ENCODE peak calls at places on chromosome 3, in nine cellular contexts. One of them, this sample, is unnamed.

GRCh38 chr3:67804089-67804488 is 149.7 kb upstream of the SUCLG2 start:
- DNase-seq in esophagus squamous epithelium: no peak
- DNase-seq in BJ: no peak
- DNase-seq in body of pancreas: no peak
- DNase-seq in progenitor cell of endocrine pancreas: no peak
- DNase-seq in uterus: no peak
- DNase-seq in bronchial epithelial cell: no peak
- DNase-seq in LNCaP clone FGC: no peak
- DNase-seq in heart right ventricle: no peak
- DNase-seq in this sample: no peak

GRCh38 chr3:51796859-51797258 is 17.8 kb upstream of the IQCF6 start:
- DNase-seq in heart right ventricle: no peak
- DNase-seq in uterus: no peak
- DNase-seq in bronchial epithelial cell: peak
- DNase-seq in BJ: no peak
- DNase-seq in progenitor cell of endocrine pancreas: no peak
- DNase-seq in LNCaP clone FGC: no peak
- DNase-seq in esophagus squamous epithelium: no peak
- DNase-seq in body of pancreas: no peak
- DNase-seq in this sample: no peak

GRCh38 chr3:12073106-12073505 is 68.9 kb downstream of the SYN2 start:
- DNase-seq in BJ: no peak
- DNase-seq in LNCaP clone FGC: no peak
- DNase-seq in progenitor cell of endocrine pancreas: no peak
- DNase-seq in body of pancreas: no peak
- DNase-seq in bronchial epithelial cell: no peak
- DNase-seq in uterus: no peak
- DNase-seq in esophagus squamous epithelium: no peak
- DNase-seq in heart right ventricle: no peak
- DNase-seq in this sample: no peak

GRCh38 chr3:14148041-14148985 is 23.5 kb downstream of the TMEM43 start:
- DNase-seq in LNCaP clone FGC: no peak
- DNase-seq in heart right ventricle: no peak
- DNase-seq in body of pancreas: peak
- DNase-seq in bronchial epithelial cell: no peak
- DNase-seq in uterus: no peak
- DNase-seq in BJ: no peak
- DNase-seq in esophagus squamous epithelium: no peak
- DNase-seq in progenitor cell of endocrine pancreas: no peak
- DNase-seq in this sample: no peak

GRCh38 chr3:43344520-43344919 is 58.2 kb downstream of the SNRK start:
- DNase-seq in esophagus squamous epithelium: no peak
- DNase-seq in progenitor cell of endocrine pancreas: no peak
- DNase-seq in body of pancreas: no peak
- DNase-seq in BJ: no peak
- DNase-seq in LNCaP clone FGC: no peak
- DNase-seq in uterus: no peak
- DNase-seq in heart right ventricle: no peak
- DNase-seq in bronchial epithelial cell: no peak
- DNase-seq in this sample: no peak

GRCh38 chr3:45026957-45027356 is 854 bp downstream of the CLEC3B start:
- DNase-seq in uterus: peak
- DNase-seq in heart right ventricle: peak
- DNase-seq in bronchial epithelial cell: peak
- DNase-seq in body of pancreas: peak
- DNase-seq in esophagus squamous epithelium: no peak
- DNase-seq in LNCaP clone FGC: no peak
- DNase-seq in BJ: no peak
- DNase-seq in progenitor cell of endocrine pancreas: no peak
- DNase-seq in this sample: no peak

GRCh38 chr3:152539191-152539764 is 270.5 kb downstream of the MBNL1 start:
- DNase-seq in BJ: no peak
- DNase-seq in esophagus squamous epithelium: no peak
- DNase-seq in heart right ventricle: no peak
- DNase-seq in body of pancreas: no peak
- DNase-seq in LNCaP clone FGC: no peak
- DNase-seq in uterus: no peak
- DNase-seq in progenitor cell of endocrine pancreas: no peak
- DNase-seq in bronchial epithelial cell: peak
- DNase-seq in this sample: no peak

GRCh38 chr3:69282191-69282590 is 103.7 kb downstream of the FRMD4B start:
- DNase-seq in body of pancreas: no peak
- DNase-seq in progenitor cell of endocrine pancreas: no peak
- DNase-seq in heart right ventricle: no peak
- DNase-seq in bronchial epithelial cell: no peak
- DNase-seq in esophagus squamous epithelium: no peak
- DNase-seq in uterus: no peak
- DNase-seq in BJ: no peak
- DNase-seq in LNCaP clone FGC: peak
- DNase-seq in this sample: no peak

GRCh38 chr3:113441051-113441770 is at the start of gene CFAP44:
- DNase-seq in esophagus squamous epithelium: no peak
- DNase-seq in heart right ventricle: peak
- DNase-seq in progenitor cell of endocrine pancreas: peak
- DNase-seq in BJ: peak
- DNase-seq in LNCaP clone FGC: no peak
- DNase-seq in uterus: peak
- DNase-seq in body of pancreas: peak
- DNase-seq in bronchial epithelial cell: peak
- DNase-seq in this sample: no peak

GRCh38 chr3:153599685-153600084 is 437.7 kb downstream of the RAP2B start:
- DNase-seq in esophagus squamous epithelium: no peak
- DNase-seq in body of pancreas: peak
- DNase-seq in progenitor cell of endocrine pancreas: no peak
- DNase-seq in bronchial epithelial cell: peak
- DNase-seq in uterus: no peak
- DNase-seq in heart right ventricle: no peak
- DNase-seq in LNCaP clone FGC: no peak
- DNase-seq in BJ: peak
- DNase-seq in this sample: no peak

GRCh38 chr3:153591566-153592221 is 429.7 kb downstream of the RAP2B start:
- DNase-seq in body of pancreas: no peak
- DNase-seq in esophagus squamous epithelium: no peak
- DNase-seq in uterus: no peak
- DNase-seq in progenitor cell of endocrine pancreas: no peak
- DNase-seq in bronchial epithelial cell: no peak
- DNase-seq in BJ: no peak
- DNase-seq in LNCaP clone FGC: no peak
- DNase-seq in heart right ventricle: no peak
- DNase-seq in this sample: no peak

GRCh38 chr3:153596402-153596801 is 434.4 kb downstream of the RAP2B start:
- DNase-seq in progenitor cell of endocrine pancreas: no peak
- DNase-seq in esophagus squamous epithelium: no peak
- DNase-seq in bronchial epithelial cell: no peak
- DNase-seq in uterus: no peak
- DNase-seq in heart right ventricle: no peak
- DNase-seq in body of pancreas: no peak
- DNase-seq in LNCaP clone FGC: no peak
- DNase-seq in BJ: no peak
- DNase-seq in this sample: no peak

DNA sequence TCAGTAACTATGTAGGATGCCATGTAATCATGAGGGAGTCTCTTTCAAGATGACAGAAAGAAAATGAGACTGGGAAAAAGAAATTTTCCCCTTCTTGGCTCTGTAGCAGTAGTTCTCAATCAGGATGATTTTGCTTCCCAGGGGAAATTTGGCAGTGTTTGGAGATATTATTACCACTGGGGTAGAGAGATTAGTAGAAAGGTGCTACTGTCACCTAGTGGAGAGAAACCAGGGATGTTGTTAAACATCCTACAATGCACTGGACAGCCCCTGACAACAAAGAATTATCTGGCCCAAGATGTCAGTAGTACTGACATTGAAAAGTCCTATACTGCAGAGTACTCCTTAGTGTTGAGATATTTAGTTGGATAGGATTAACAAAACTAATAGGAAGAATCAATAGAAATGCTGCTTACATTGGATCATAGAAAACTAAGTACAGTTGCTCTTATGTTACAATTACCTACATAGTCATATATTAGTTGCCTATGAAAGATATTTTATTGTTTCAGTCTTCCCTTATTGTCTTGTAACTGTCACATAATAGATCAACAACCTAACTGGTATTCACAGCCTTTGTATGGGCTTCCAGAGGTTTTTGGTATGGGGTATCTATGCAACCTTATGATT is 433.3 kb downstream of the RAP2B start:
- DNase-seq in uterus: no peak
- DNase-seq in BJ: no peak
- DNase-seq in heart right ventricle: no peak
- DNase-seq in progenitor cell of endocrine pancreas: no peak
- DNase-seq in LNCaP clone FGC: peak
- DNase-seq in body of pancreas: no peak
- DNase-seq in bronchial epithelial cell: peak
- DNase-seq in esophagus squamous epithelium: no peak
- DNase-seq in this sample: no peak
- TF ChIP-seq CTCF in uterus: peak
- TF ChIP-seq CTCF in BJ: peak
- TF ChIP-seq CTCF in heart right ventricle: peak
- TF ChIP-seq CTCF in progenitor cell of endocrine pancreas: peak
- TF ChIP-seq CTCF in LNCaP clone FGC: peak
- TF ChIP-seq CTCF in body of pancreas: peak
- TF ChIP-seq CTCF in bronchial epithelial cell: peak
- TF ChIP-seq CTCF in esophagus squamous epithelium: peak
- TF ChIP-seq CTCF in this sample: peak

GRCh38 chr3:195889843-195890407 is 18.4 kb downstream of the TNK2 start:
- DNase-seq in BJ: no peak
- DNase-seq in heart right ventricle: no peak
- DNase-seq in body of pancreas: no peak
- DNase-seq in esophagus squamous epithelium: no peak
- DNase-seq in LNCaP clone FGC: no peak
- DNase-seq in uterus: no peak
- DNase-seq in bronchial epithelial cell: no peak
- DNase-seq in progenitor cell of endocrine pancreas: no peak
- DNase-seq in this sample: no peak
- TF ChIP-seq CTCF in BJ: no peak
- TF ChIP-seq CTCF in heart right ventricle: no peak
- TF ChIP-seq CTCF in body of pancreas: no peak
- TF ChIP-seq CTCF in esophagus squamous epithelium: no peak
- TF ChIP-seq CTCF in LNCaP clone FGC: no peak
- TF ChIP-seq CTCF in uterus: no peak
- TF ChIP-seq CTCF in bronchial epithelial cell: no peak
- TF ChIP-seq CTCF in progenitor cell of endocrine pancreas: no peak
- TF ChIP-seq CTCF in this sample: no peak

DNA sequence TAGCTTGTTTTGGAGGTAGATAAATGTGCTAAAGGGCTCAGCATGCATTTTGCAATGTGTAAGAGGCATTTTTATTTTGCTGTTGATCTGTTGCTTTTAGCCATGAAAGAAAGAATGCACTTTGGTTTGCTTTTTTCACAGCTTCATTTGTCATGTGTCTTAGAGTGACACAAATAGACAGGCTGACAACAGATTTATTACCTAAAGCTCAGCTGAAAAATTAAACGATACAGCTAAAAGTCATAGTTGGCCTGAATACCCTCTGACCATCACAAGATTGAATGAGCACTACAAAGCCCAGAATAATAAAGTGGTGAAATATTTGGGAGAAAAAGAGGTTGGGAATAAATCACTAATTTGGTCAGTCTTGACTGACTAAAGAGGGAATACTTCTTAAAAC is 723.1 kb downstream of the CADM2 start:
- DNase-seq in body of pancreas: no peak
- DNase-seq in uterus: no peak
- DNase-seq in BJ: no peak
- DNase-seq in progenitor cell of endocrine pancreas: no peak
- DNase-seq in esophagus squamous epithelium: no peak
- DNase-seq in bronchial epithelial cell: no peak
- DNase-seq in heart right ventricle: no peak
- DNase-seq in LNCaP clone FGC: no peak
- DNase-seq in this sample: no peak
- TF ChIP-seq CTCF in body of pancreas: no peak
- TF ChIP-seq CTCF in uterus: no peak
- TF ChIP-seq CTCF in BJ: no peak
- TF ChIP-seq CTCF in progenitor cell of endocrine pancreas: no peak
- TF ChIP-seq CTCF in esophagus squamous epithelium: no peak
- TF ChIP-seq CTCF in bronchial epithelial cell: no peak
- TF ChIP-seq CTCF in heart right ventricle: no peak
- TF ChIP-seq CTCF in LNCaP clone FGC: no peak
- TF ChIP-seq CTCF in this sample: no peak

GRCh38 chr3:57600195-57600594 is 3.1 kb upstream of the ARF4 start:
- DNase-seq in progenitor cell of endocrine pancreas: no peak
- DNase-seq in uterus: no peak
- DNase-seq in heart right ventricle: no peak
- DNase-seq in esophagus squamous epithelium: no peak
- DNase-seq in BJ: no peak
- DNase-seq in body of pancreas: no peak
- DNase-seq in bronchial epithelial cell: no peak
- DNase-seq in LNCaP clone FGC: no peak
- DNase-seq in this sample: no peak

GRCh38 chr3:57597973-57598351 is 818 bp upstream of the ARF4 start:
- DNase-seq in BJ: no peak
- DNase-seq in LNCaP clone FGC: no peak
- DNase-seq in progenitor cell of endocrine pancreas: no peak
- DNase-seq in uterus: no peak
- DNase-seq in heart right ventricle: no peak
- DNase-seq in bronchial epithelial cell: peak
- DNase-seq in body of pancreas: peak
- DNase-seq in esophagus squamous epithelium: no peak
- DNase-seq in this sample: no peak

GRCh38 chr3:57596495-57597239 is 477 bp downstream of the ARF4 start:
- DNase-seq in heart right ventricle: peak
- DNase-seq in body of pancreas: peak
- DNase-seq in progenitor cell of endocrine pancreas: peak
- DNase-seq in bronchial epithelial cell: peak
- DNase-seq in uterus: peak
- DNase-seq in BJ: peak
- DNase-seq in LNCaP clone FGC: peak
- DNase-seq in esophagus squamous epithelium: peak
- DNase-seq in this sample: no peak

GRCh38 chr3:57594576-57594975 is 2.6 kb downstream of the ARF4 start:
- DNase-seq in heart right ventricle: no peak
- DNase-seq in uterus: no peak
- DNase-seq in BJ: no peak
- DNase-seq in LNCaP clone FGC: no peak
- DNase-seq in bronchial epithelial cell: no peak
- DNase-seq in esophagus squamous epithelium: no peak
- DNase-seq in progenitor cell of endocrine pancreas: no peak
- DNase-seq in body of pancreas: no peak
- DNase-seq in this sample: no peak

DNA sequence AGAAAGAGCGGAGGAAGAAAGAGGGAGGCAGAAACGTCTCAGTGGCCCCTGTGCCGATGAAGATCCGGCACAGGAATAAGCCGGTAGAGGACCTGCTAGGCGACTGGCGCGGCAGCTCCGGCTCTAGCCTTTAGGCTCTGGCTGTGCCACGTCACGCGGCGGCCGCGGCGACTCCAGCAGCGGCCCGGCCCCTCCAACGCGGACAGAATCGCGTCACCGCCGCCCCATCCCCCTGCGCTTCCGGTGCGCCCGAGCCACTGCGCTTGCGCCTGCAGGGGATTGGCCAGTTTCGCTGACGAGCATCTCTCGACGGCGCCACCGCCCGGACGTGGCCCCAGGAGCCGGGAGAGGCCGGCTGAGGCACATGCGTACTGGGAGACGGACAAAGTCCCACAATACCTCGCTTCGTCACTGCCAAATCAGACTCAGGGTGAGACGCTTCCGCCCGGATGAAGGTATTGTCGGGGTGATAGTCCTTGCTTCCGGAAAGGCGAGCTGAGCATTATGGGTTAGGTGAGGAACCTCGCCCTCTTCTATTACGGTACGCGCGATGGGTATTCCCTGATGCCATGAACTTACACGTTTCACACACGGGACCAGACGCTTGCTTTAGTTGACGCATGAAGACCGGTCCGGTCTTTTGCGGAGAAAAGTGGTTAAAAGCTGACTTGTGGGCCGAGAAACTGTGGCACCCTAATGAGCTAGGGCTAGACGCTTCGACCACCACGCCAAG is at the start of gene ARF4:
- DNase-seq in BJ: peak
- DNase-seq in heart right ventricle: peak
- DNase-seq in progenitor cell of endocrine pancreas: peak
- DNase-seq in esophagus squamous epithelium: peak
- DNase-seq in bronchial epithelial cell: peak
- DNase-seq in uterus: peak
- DNase-seq in LNCaP clone FGC: peak
- DNase-seq in body of pancreas: peak
- DNase-seq in this sample: peak
- TF ChIP-seq CTCF in BJ: peak
- TF ChIP-seq CTCF in heart right ventricle: peak
- TF ChIP-seq CTCF in progenitor cell of endocrine pancreas: no peak
- TF ChIP-seq CTCF in esophagus squamous epithelium: peak
- TF ChIP-seq CTCF in bronchial epithelial cell: peak
- TF ChIP-seq CTCF in uterus: no peak
- TF ChIP-seq CTCF in LNCaP clone FGC: peak
- TF ChIP-seq CTCF in body of pancreas: no peak
- TF ChIP-seq CTCF in this sample: no peak